ENCODE peak calls at places on chromosome 9, in six cellular contexts. J, R, A, H, O and S are unnamed samples. For H3K27me3 and H3K4me1, the result is how much of the 10 kb centered on the place peaks cover.

GRCh38 chr9:76634356-76635054 is 129.7 kb upstream of the PCA3 start:
- DNase-seq in R (peak), O (no peak), H (no peak), J (no peak), A (no peak), S (no peak)

GRCh38 chr9:6625363-6625762 is 20.2 kb downstream of the GLDC start:
- DNase-seq in A (no peak), O (no peak), H (no peak), J (no peak), R (no peak), S (no peak)

GRCh38 chr9:83999141-83999918 is 18.7 kb downstream of the RMI1 start:
- DNase-seq in O (no peak), H (no peak), J (no peak), A (no peak), R (no peak), S (no peak)

GRCh38 chr9:123942542-123942941 is 12.6 kb upstream of the DENND1A start:
- DNase-seq in A (no peak), J (no peak), H (no peak), R (no peak), O (no peak), S (no peak)

GRCh38 chr9:73137914-73138313 is 13.8 kb upstream of the ANXA1 start:
- DNase-seq in O (no peak), J (no peak), H (no peak), A (no peak), R (no peak), S (no peak)

GRCh38 chr9:138071292-138071691 is 193.7 kb downstream of the CACNA1B start:
- DNase-seq in J (no peak), R (no peak), H (no peak), A (no peak), O (no peak), S (peak)

GRCh38 chr9:95511952-95512750 is 4.6 kb downstream of the PTCH1 start:
- DNase-seq in R (peak), H (no peak), A (no peak), O (no peak), J (no peak), S (no peak)

GRCh38 chr9:126549246-126550006 is 64.3 kb upstream of the LMX1B start:
- DNase-seq in O (no peak), A (peak), H (no peak), R (no peak), J (no peak), S (no peak)

GRCh38 chr9:2195211-2195610 is 180.1 kb downstream of the SMARCA2 start:
- DNase-seq in O (no peak), J (no peak), R (no peak), H (no peak), A (no peak), S (no peak)

GRCh38 chr9:11893331-11893730 is 799.9 kb upstream of the TYRP1 start:
- DNase-seq in O (no peak), R (no peak), A (no peak), H (no peak), J (no peak), S (no peak)

GRCh38 chr9:123642291-123643278 is 286.6 kb downstream of the CRB2 start:
- DNase-seq in J (peak), A (no peak), O (no peak), H (no peak), R (peak), S (no peak)

GRCh38 chr9:78189461-78189860 is 46.4 kb upstream of the CEP78 start:
- DNase-seq in O (no peak), J (no peak), A (no peak), R (no peak), H (no peak), S (no peak)

GRCh38 chr9:107282268-107282667 is 811 bp upstream of the RAD23B start:
- DNase-seq in O (no peak), R (peak), A (no peak), H (no peak), J (no peak), S (no peak)

GRCh38 chr9:110426052-110426709 is 88.5 kb upstream of the TXNDC8 start:
- DNase-seq in J (no peak), O (no peak), R (no peak), A (no peak), H (no peak), S (no peak)

GRCh38 chr9:33133186-33133585 is 34.0 kb downstream of the B4GALT1 start:
- DNase-seq in J (no peak), A (peak), R (no peak), O (no peak), H (peak), S (no peak)

GRCh38 chr9:91730806-91731205 is 219.2 kb downstream of the ROR2 start:
- DNase-seq in O (no peak), A (no peak), J (no peak), R (no peak), H (no peak), S (no peak)

GRCh38 chr9:99593621-99594020 is 228.1 kb upstream of the NR4A3 start:
- DNase-seq in H (no peak), J (no peak), R (no peak), A (no peak), O (no peak), S (no peak)

GRCh38 chr9:137295313-137296213 is 6.5 kb downstream of the NRARP start:
- DNase-seq in O (peak), J (peak), A (peak), R (peak), H (no peak), S (no peak)

GRCh38 chr9:26125693-26126092 is 447.4 kb upstream of the TUSC1 start:
- DNase-seq in R (no peak), J (no peak), A (no peak), H (no peak), O (no peak), S (no peak)

GRCh38 chr9:136197372-136197875 is 7.5 kb downstream of the LHX3 start:
- DNase-seq in H (no peak), A (no peak), O (no peak), J (no peak), R (no peak), S (no peak)
- H3K27me3 ChIP-seq in H (half or more), A (half or more), O (under half), J (half or more), R (half or more), S (under half)

DNA sequence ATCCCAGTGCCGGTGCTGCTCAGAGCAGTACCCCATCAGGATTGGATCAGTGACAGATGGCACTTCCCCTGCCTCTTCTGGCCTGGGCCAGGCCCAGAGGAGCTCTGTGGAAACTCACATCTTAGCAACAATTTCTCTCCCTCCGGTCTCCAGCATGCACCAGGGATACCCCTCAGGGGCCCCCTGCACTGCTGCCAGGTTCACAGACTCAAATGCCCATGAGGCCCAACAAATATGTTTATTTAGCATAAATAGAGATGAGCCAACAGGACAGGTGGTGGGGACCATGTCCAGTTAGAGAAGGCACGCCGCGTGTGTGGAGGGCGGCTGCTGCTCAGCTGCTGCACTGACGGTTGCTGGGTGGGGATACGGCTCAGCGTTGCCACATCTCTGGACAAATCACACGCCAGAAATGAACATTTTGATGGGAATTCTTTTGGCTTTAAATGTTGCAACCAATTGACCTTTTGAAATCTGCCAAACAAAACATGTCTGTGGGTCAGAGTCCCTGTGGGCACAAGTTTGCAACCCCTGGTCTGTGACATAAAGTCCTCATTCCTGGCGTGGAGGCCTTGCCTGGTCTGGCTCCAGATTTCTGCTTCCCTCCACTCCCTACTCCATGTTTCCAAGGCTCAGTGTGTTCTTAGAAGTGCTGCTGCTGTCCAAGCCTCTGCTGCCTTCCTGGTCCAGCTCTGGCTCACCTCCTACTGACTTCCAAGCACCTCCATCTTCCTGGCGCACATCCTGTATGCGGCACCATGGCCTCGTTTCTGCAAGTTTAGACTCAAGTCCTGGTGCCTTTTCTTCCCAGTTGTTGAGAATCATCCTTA is 88.9 kb downstream of the AMBP start:
- DNase-seq in R (no peak), O (no peak), J (peak), A (peak), H (peak), S (peak)
- H3K27ac ChIP-seq in R (no peak), O (no peak), J (peak), A (no peak), H (no peak), S (peak)

GRCh38 chr9:134359493-134360179 is 33.4 kb downstream of the RXRA start:
- DNase-seq in J (no peak), A (no peak), O (peak), R (no peak), H (no peak), S (no peak)

GRCh38 chr9:134356496-134357470 is 30.5 kb downstream of the RXRA start:
- DNase-seq in J (no peak), A (no peak), H (no peak), O (peak), R (no peak), S (no peak)

GRCh38 chr9:134357631-134358025 is 31.4 kb downstream of the RXRA start:
- DNase-seq in R (no peak), A (no peak), O (no peak), J (no peak), H (no peak), S (no peak)

GRCh38 chr9:134358968-134359319 is 32.7 kb downstream of the RXRA start:
- DNase-seq in O (no peak), A (no peak), R (no peak), H (no peak), J (no peak), S (no peak)

GRCh38 chr9:134358026-134358967 is 32.0 kb downstream of the RXRA start:
- DNase-seq in H (no peak), J (peak), A (no peak), O (no peak), R (no peak), S (peak)
- H3K4me1 ChIP-seq in H (half or more), J (half or more), A (under half), O (under half), R (under half), S (under half)

DNA sequence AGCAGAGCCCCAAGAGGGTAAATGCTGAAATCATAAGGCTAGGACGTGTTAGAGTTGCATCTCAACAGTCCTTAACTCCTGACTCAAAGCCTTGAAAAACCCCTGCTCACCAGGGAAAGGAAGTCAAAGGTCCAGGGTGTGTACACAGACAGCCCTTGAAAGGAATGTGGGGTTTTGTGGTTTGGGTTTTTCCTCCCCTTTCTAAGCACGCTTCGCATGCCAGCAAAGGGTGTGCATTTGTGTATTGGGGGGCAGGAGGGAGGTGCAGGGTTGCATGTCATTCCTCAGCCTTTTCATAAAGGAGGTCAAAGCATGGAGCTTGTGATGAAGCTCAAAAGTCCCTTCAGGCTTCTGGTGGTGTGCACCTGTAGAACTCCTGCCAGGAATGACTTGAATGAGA is 17.3 kb upstream of the XPA start:
- DNase-seq in A (peak), J (no peak), H (no peak), O (no peak), R (no peak), S (no peak)
- H3K27me3 ChIP-seq in A (under half), J (under half), H (under half), O (under half), R (under half), S (under half)

GRCh38 chr9:81621785-81622243 is 67.5 kb downstream of the TLE1 start:
- DNase-seq in A (no peak), J (no peak), O (no peak), H (no peak), R (no peak), S (no peak)
- H3K27ac ChIP-seq in A (no peak), J (no peak), O (no peak), H (no peak), R (no peak), S (no peak)